ENCODE peak calls at places on chromosomes 7 and 10, in nine cellular contexts. E is Panc1; I is COR-L47; X is activated CD4-positive, alpha-beta T cell treated with anti-CD3 and anti-CD28 coated beads, Interleukin-2, amount 10 ng/mL, durations not matched to agents 7 days and 5 days; Z is mammary epithelial cell; G is omental fat pad; A is left cardiac atrium; R is activated effector memory CD4-positive, alpha-beta T cell treated with Interleukin-2 at 50 U/mL for 16 hours; Y is T-cell. L is an unnamed sample.
A peak's percentile ranks its signal among the peaks of the same experiment; 100 is the strongest.

GRCh38 chr10:72462261-72462660 is 107.5 kb upstream of the DNAJB12 start:
- DNase-seq in E (no peak), I (no peak), X (no peak), Z (no peak), G (no peak), A (no peak), R (no peak), Y (no peak), L (no peak)

GRCh38 chr7:672891-673290 is 53.6 kb upstream of the DNAAF5 start:
- DNase-seq in E (no peak), I (no peak), X (no peak), Z (no peak), G (no peak), A (no peak), R (no peak), Y (no peak), L (no peak)

GRCh38 chr7:5266148-5267028 is 16.4 kb upstream of the SLC29A4 start:
- DNase-seq in E (no peak), I (no peak), X (no peak), Z (no peak), G (no peak), A (no peak), R (no peak), Y (no peak), L (no peak)

GRCh38 chr10:29784175-29784773 is 149.5 kb upstream of the SVIL start:
- DNase-seq in E (peak; percentile 97), I (no peak), X (no peak), Z (peak; percentile 100), G (no peak), A (peak; percentile 67), R (no peak), Y (no peak), L (peak; percentile 97)

GRCh38 chr7:70704921-70705346 is 427.0 kb upstream of the GALNT17 start:
- DNase-seq in E (no peak), I (peak; percentile 68), X (no peak), Z (no peak), G (no peak), A (no peak), R (no peak), Y (no peak), L (no peak)

GRCh38 chr10:4645836-4646235 is 180.2 kb upstream of the AKR1E2 start:
- DNase-seq in E (no peak), I (no peak), X (no peak), Z (no peak), G (no peak), A (no peak), R (no peak), Y (no peak), L (no peak)

GRCh38 chr10:47008769-47009168 is 97.5 kb downstream of the PTPN20 start:
- DNase-seq in E (no peak), I (no peak), X (no peak), Z (no peak), G (no peak), A (no peak), R (no peak), Y (no peak), L (no peak)

GRCh38 chr10:82815680-82816079 is 940.7 kb downstream of the NRG3 start:
- DNase-seq in E (no peak), I (no peak), X (no peak), Z (no peak), G (no peak), A (no peak), R (no peak), Y (no peak), L (no peak)

GRCh38 chr10:130491011-130491697 is 355.0 kb downstream of the GLRX3 start:
- DNase-seq in E (no peak), I (no peak), X (no peak), Z (no peak), G (no peak), A (no peak), R (no peak), Y (no peak), L (no peak)

GRCh38 chr10:3757638-3758490 is 27.1 kb downstream of the KLF6 start:
- DNase-seq in E (peak; percentile 53), I (no peak), X (peak; percentile 61), Z (peak; percentile 96), G (no peak), A (no peak), R (peak; percentile 67), Y (no peak), L (no peak)

L was measured in AG09309.